ENCODE peak calls at places on chromosomes 11 and 22, in nine cellular contexts. J is HAP-1, F is tibial nerve, D is heart right ventricle, Z is IMR-90, K is GM23248, C is Caco-2, W is psoas muscle, U is lower lobe of right lung. N is an unnamed sample.

GRCh38 chr11:95895815-95896214 is 28.1 kb downstream of the MTMR2 start:
- DNase-seq in J (no peak), F (no peak), D (no peak), Z (no peak), K (no peak), C (no peak), W (no peak), U (no peak), N (no peak)

GRCh38 chr11:122863704-122864326 is 18.7 kb upstream of the JHY start:
- DNase-seq in J (peak; percentile 40), F (peak; percentile 28), D (peak; percentile 24), Z (peak; percentile 50), K (peak; percentile 75), C (peak; percentile 28), W (peak; percentile 31), U (no peak), N (peak; percentile 16)

GRCh38 chr11:456533-456932 is 6.5 kb downstream of the PTDSS2 start:
- DNase-seq in J (peak; percentile 10), F (no peak), D (no peak), Z (no peak), K (no peak), C (no peak), W (peak; percentile 0), U (no peak), N (no peak)

GRCh38 chr11:58616594-58616993 is 5.9 kb upstream of the CNTF start:
- DNase-seq in J (no peak), F (no peak), D (peak; percentile 30), Z (peak; percentile 95), K (peak; percentile 92), C (no peak), W (peak; percentile 73), U (no peak), N (peak; percentile 92)

GRCh38 chr11:128497057-128497957 is 90.1 kb downstream of the ETS1 start:
- DNase-seq in J (no peak), F (no peak), D (no peak), Z (peak; percentile 99), K (peak; percentile 97), C (no peak), W (peak; percentile 47), U (no peak), N (peak; percentile 90)

GRCh38 chr11:46264030-46264429 is 13.4 kb upstream of the CREB3L1 start:
- DNase-seq in J (no peak), F (no peak), D (no peak), Z (no peak), K (no peak), C (no peak), W (no peak), U (no peak), N (no peak)

GRCh38 chr11:117572671-117573070 is 224.3 kb downstream of the DSCAML1 start:
- DNase-seq in J (no peak), F (no peak), D (no peak), Z (no peak), K (no peak), C (no peak), W (no peak), U (no peak), N (no peak)

GRCh38 chr11:38182126-38182907 is 1584.3 kb upstream of the RAG2 start:
- DNase-seq in J (no peak), F (no peak), D (no peak), Z (no peak), K (no peak), C (no peak), W (no peak), U (no peak), N (no peak)

GRCh38 chr11:66749091-66749490 is 20.1 kb upstream of the SPTBN2 start:
- DNase-seq in J (no peak), F (no peak), D (no peak), Z (no peak), K (no peak), C (no peak), W (no peak), U (no peak), N (peak; percentile 22)

GRCh38 chr22:41598081-41598480 is 8.4 kb upstream of the PMM1 start:
- DNase-seq in J (no peak), F (no peak), D (no peak), Z (peak; percentile 88), K (peak; percentile 91), C (no peak), W (no peak), U (no peak), N (no peak)

GRCh38 chr22:35911877-35912276 is 116.7 kb downstream of the RBFOX2 start:
- DNase-seq in J (no peak), F (no peak), D (no peak), Z (no peak), K (no peak), C (no peak), W (no peak), U (no peak), N (no peak)

GRCh38 chr22:47561115-47561675 is 798.7 kb downstream of the TBC1D22A start:
- DNase-seq in J (no peak), F (no peak), D (no peak), Z (no peak), K (no peak), C (no peak), W (no peak), U (no peak), N (no peak)

GRCh38 chr11:134412508-134413333 is 679 bp upstream of the B3GAT1 start:
- DNase-seq in J (peak; percentile 6), F (no peak), D (no peak), Z (no peak), K (peak; percentile 11), C (no peak), W (no peak), U (no peak), N (no peak)

GRCh38 chr11:102791271-102792036 is 6.5 kb downstream of the MMP1 start:
- DNase-seq in J (no peak), F (no peak), D (no peak), Z (peak; percentile 57), K (peak; percentile 40), C (no peak), W (no peak), U (no peak), N (no peak)

GRCh38 chr22:46107089-46107664 is 43.1 kb upstream of the PPARA start:
- DNase-seq in J (no peak), F (peak; percentile 37), D (peak; percentile 66), Z (no peak), K (peak; percentile 44), C (no peak), W (peak; percentile 76), U (peak; percentile 72), N (no peak)

GRCh38 chr22:43150731-43151206 is 590 bp upstream of the TSPO start:
- DNase-seq in J (no peak), F (no peak), D (no peak), Z (no peak), K (peak; percentile 18), C (no peak), W (no peak), U (no peak), N (no peak)

GRCh38 chr22:24284747-24285203 is 14.1 kb downstream of the SPECC1L start:
- DNase-seq in J (no peak), F (no peak), D (no peak), Z (peak; percentile 53), K (peak; percentile 56), C (no peak), W (no peak), U (no peak), N (peak; percentile 40)

GRCh38 chr22:43880743-43881055 is 11.1 kb downstream of the PNPLA5 start:
- DNase-seq in J (no peak), F (no peak), D (no peak), Z (no peak), K (no peak), C (peak; percentile 28), W (no peak), U (no peak), N (no peak)

GRCh38 chr11:41781441-41781840 is 322.0 kb upstream of the LRRC4C start:
- DNase-seq in J (no peak), F (no peak), D (no peak), Z (no peak), K (no peak), C (no peak), W (no peak), U (no peak), N (no peak)
- H3K9me3 ChIP-seq in J (no peaks in the 10 kb centered on the region), F (no peaks in the 10 kb centered on the region), D (no peaks in the 10 kb centered on the region), Z (peaks cover 3% of the 10 kb centered on the region), K (no peaks in the 10 kb centered on the region), C (peaks cover 7% of the 10 kb centered on the region), W (peaks cover 5% of the 10 kb centered on the region), U (no peaks in the 10 kb centered on the region), N (peaks cover 1% of the 10 kb centered on the region)

GRCh38 chr11:2379471-2380174 is 2.5 kb downstream of the CD81 start:
- DNase-seq in J (no peak), F (no peak), D (peak; percentile 46), Z (no peak), K (peak; percentile 60), C (no peak), W (no peak), U (peak; percentile 48), N (no peak)

GRCh38 chr11:2380396-2380795 is 3.3 kb downstream of the CD81 start:
- DNase-seq in J (no peak), F (no peak), D (peak; percentile 17), Z (no peak), K (no peak), C (no peak), W (no peak), U (no peak), N (no peak)

GRCh38 chr11:2381494-2382128 is 4.5 kb downstream of the CD81 start:
- DNase-seq in J (no peak), F (no peak), D (peak; percentile 15), Z (no peak), K (no peak), C (no peak), W (no peak), U (peak; percentile 51), N (no peak)

GRCh38 chr11:2382129-2382517 is 5.0 kb downstream of the CD81 start:
- DNase-seq in J (no peak), F (no peak), D (peak; percentile 13), Z (no peak), K (no peak), C (no peak), W (no peak), U (no peak), N (no peak)

GRCh38 chr11:2380807-2381350 is 3.8 kb downstream of the CD81 start:
- DNase-seq in J (no peak), F (peak; percentile 64), D (peak; percentile 74), Z (no peak), K (peak; percentile 56), C (no peak), W (peak; percentile 77), U (peak; percentile 93), N (no peak)
- H3K4me3 ChIP-seq in J (no peak overlapping the region), F (peak overlapping the region; percentile 97), D (peak overlapping the region; percentile 93), Z (no peak overlapping the region), K (peak overlapping the region; percentile 43), C (no peak overlapping the region), W (peak overlapping the region; percentile 39), U (peak overlapping the region; percentile 48), N (no peak overlapping the region)

DNA sequence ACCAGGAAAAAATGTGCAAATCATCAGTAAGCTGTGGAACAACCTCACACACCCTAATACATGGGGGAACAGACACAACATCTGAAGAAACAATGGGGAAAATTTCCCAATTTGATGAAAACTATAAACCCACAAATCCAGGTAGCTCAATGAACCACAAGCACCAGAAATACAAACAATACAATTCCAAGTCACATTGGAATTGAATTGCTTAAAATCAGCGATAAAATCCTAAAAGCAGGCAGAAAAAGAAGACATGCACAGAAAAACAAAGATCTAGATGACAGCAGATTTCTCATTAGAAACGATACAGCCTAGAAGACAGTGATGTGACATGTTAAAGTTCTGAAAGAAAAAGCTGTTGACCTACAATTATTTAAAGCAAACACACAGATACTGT is 32.0 kb downstream of the DGCR2 start:
- DNase-seq in J (no peak), F (no peak), D (no peak), Z (no peak), K (no peak), C (no peak), W (no peak), U (no peak), N (no peak)
- H3K36me3 ChIP-seq in J (peaks cover 9% of the 10 kb centered on the region), F (no peaks in the 10 kb centered on the region), D (no peaks in the 10 kb centered on the region), Z (peaks cover 10% of the 10 kb centered on the region), K (no peaks in the 10 kb centered on the region), C (peaks cover 4% of the 10 kb centered on the region), W (peaks cover 12% of the 10 kb centered on the region), U (peaks cover 33% of the 10 kb centered on the region), N (no peaks in the 10 kb centered on the region)

GRCh38 chr11:90798769-90799168 is 575.9 kb upstream of the CHORDC1 start:
- DNase-seq in J (peak; percentile 47), F (no peak), D (no peak), Z (no peak), K (no peak), C (no peak), W (no peak), U (no peak), N (no peak)
- H3K9me3 ChIP-seq in J (no peaks in the 10 kb centered on the region), F (no peaks in the 10 kb centered on the region), D (no peaks in the 10 kb centered on the region), Z (peaks cover 3% of the 10 kb centered on the region), K (no peaks in the 10 kb centered on the region), C (no peaks in the 10 kb centered on the region), W (no peaks in the 10 kb centered on the region), U (no peaks in the 10 kb centered on the region), N (no peaks in the 10 kb centered on the region)

N was measured in MG63.